ENCODE peak calls at places on chromosomes 2 and 18, in six cellular contexts. T is IMR-90, S is H9, E is mesendoderm, Y is mesenchymal stem cell, H is H1. M is an unnamed sample.
A peak's percentile ranks its signal among the peaks of the same experiment; 100 is the strongest.

GRCh38 chr18:63147973-63148372 is 171.6 kb downstream of the BCL2 start:
- DNase-seq in S (no peak), H (no peak), T (no peak), Y (no peak), E (no peak), M (no peak)

GRCh38 chr18:42271656-42272355 is 316.8 kb downstream of the PIK3C3 start:
- DNase-seq in H (no peak), Y (no peak), E (no peak), T (no peak), S (no peak), M (no peak)

GRCh38 chr2:101983928-101984327 is 7.8 kb upstream of the IL1R2 start:
- DNase-seq in E (no peak), H (no peak), Y (peak; percentile 19), S (no peak), T (no peak), M (no peak)

GRCh38 chr2:89763581-89764485 is 1072.4 kb downstream of the RPIA start:
- DNase-seq in H (no peak), T (no peak), Y (no peak), S (no peak), E (no peak), M (no peak)

GRCh38 chr2:42128731-42129486 is 40.2 kb upstream of the EML4 start:
- DNase-seq in E (no peak), H (no peak), T (peak; percentile 80), Y (peak; percentile 84), S (no peak), M (no peak)

GRCh38 chr18:35549515-35549914 is 32.0 kb upstream of the GALNT1 start:
- DNase-seq in E (no peak), H (no peak), T (no peak), Y (peak; percentile 21), S (no peak), M (no peak)

GRCh38 chr2:229930656-229931055 is 8.4 kb downstream of the FBXO36 start:
- DNase-seq in T (no peak), H (no peak), S (no peak), Y (no peak), E (no peak), M (no peak)

GRCh38 chr2:62038980-62039771 is 133.7 kb downstream of the COMMD1 start:
- DNase-seq in H (no peak), T (peak; percentile 55), E (no peak), Y (peak; percentile 30), S (no peak), M (no peak)

GRCh38 chr2:24816404-24816803 is 23.2 kb downstream of the CENPO start:
- DNase-seq in E (no peak), H (no peak), S (no peak), Y (no peak), T (no peak), M (no peak)

GRCh38 chr2:120246546-120247300 is 5.9 kb upstream of the RALB start:
- DNase-seq in H (no peak), T (peak; percentile 38), S (no peak), Y (peak; percentile 30), E (no peak), M (no peak)

GRCh38 chr2:158779621-158780020 is 15.5 kb upstream of the DAPL1 start:
- DNase-seq in S (no peak), E (no peak), H (no peak), Y (peak; percentile 11), T (no peak), M (no peak)

GRCh38 chr2:230411484-230412368 is 4.3 kb upstream of the SP100 start:
- DNase-seq in S (peak; percentile 65), E (peak; percentile 47), H (no peak), T (peak; percentile 64), Y (peak; percentile 83), M (peak; percentile 41)

GRCh38 chr2:14756122-14756541 is 123.6 kb downstream of the LRATD1 start:
- DNase-seq in H (no peak), E (no peak), T (peak; percentile 32), S (no peak), Y (peak; percentile 31), M (no peak)

GRCh38 chr2:99701503-99701902 is 211.7 kb upstream of the REV1 start:
- DNase-seq in T (peak; percentile 41), H (no peak), E (no peak), S (no peak), Y (no peak), M (no peak)

GRCh38 chr2:218954541-218955300 is 4.7 kb upstream of the CDK5R2 start:
- DNase-seq in E (no peak), S (no peak), Y (no peak), T (no peak), H (no peak), M (no peak)

GRCh38 chr2:26359886-26360473 is 13.4 kb upstream of the ADGRF3 start:
- DNase-seq in Y (no peak), T (no peak), S (no peak), H (no peak), E (no peak), M (no peak)

GRCh38 chr2:20421988-20422678 is 24.7 kb upstream of the RHOB start:
- DNase-seq in H (no peak), E (no peak), T (peak; percentile 82), Y (peak; percentile 59), S (no peak), M (no peak)

GRCh38 chr2:190627881-190628412 is 20.9 kb upstream of the NAB1 start:
- DNase-seq in E (no peak), H (no peak), Y (no peak), S (no peak), T (no peak), M (no peak)

GRCh38 chr18:59700535-59700967 is 3.3 kb upstream of the CCBE1 start:
- DNase-seq in H (no peak), S (no peak), Y (no peak), T (no peak), E (no peak), M (no peak)
- H2BK5ac ChIP-seq in H (no peak overlapping the region), S (no peak overlapping the region), Y (no peak overlapping the region), T (peak overlapping the region; percentile 44), E (no peak overlapping the region), M (no peak overlapping the region)

GRCh38 chr18:43870626-43871025 is 593.3 kb upstream of the SYT4 start:
- DNase-seq in T (no peak), E (no peak), S (no peak), H (no peak), Y (no peak), M (no peak)

GRCh38 chr18:43869451-43870008 is 592.2 kb upstream of the SYT4 start:
- DNase-seq in E (no peak), T (peak; percentile 28), S (no peak), H (no peak), Y (no peak), M (no peak)

GRCh38 chr18:43863180-43863579 is 585.9 kb upstream of the SYT4 start:
- DNase-seq in T (no peak), S (no peak), E (no peak), H (no peak), Y (no peak), M (no peak)

GRCh38 chr18:43866696-43867095 is 589.4 kb upstream of the SYT4 start:
- DNase-seq in E (no peak), Y (no peak), T (no peak), S (no peak), H (no peak), M (no peak)
- H2BK15ac ChIP-seq in E (no peak overlapping the region), Y (no peak overlapping the region), T (no peak overlapping the region), S (no peak overlapping the region), H (no peak overlapping the region), M (no peak overlapping the region)

GRCh38 chr2:189506514-189506976 is 65.3 kb downstream of the WDR75 start:
- DNase-seq in S (no peak), E (peak; percentile 97), H (no peak), T (peak; percentile 47), Y (peak; percentile 38), M (no peak)
- H2BK5ac ChIP-seq in S (no peak overlapping the region), E (peak overlapping the region; percentile 99), H (no peak overlapping the region), T (no peak overlapping the region), Y (no peak overlapping the region), M (no peak overlapping the region)

DNA sequence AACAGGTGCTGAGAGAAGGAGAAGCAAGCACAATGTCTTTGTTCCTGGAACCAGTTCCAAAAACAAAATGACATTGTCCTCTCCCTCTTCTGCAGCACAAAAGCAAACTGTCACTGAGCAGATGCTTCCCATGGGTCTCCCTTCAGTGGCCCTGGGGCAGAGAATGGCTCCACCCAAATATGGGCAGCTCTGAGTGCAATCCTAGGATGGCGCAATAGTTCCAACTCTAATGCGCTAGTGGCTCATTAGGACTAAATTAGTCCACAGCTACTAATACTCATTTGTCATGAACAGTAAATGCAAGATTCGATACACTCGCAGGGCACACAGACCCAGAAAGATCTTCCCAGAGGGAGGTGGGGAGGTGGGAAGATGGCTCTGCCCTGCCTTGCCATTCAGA is 205.2 kb upstream of the CHAC2 start:
- DNase-seq in H (no peak), T (no peak), E (no peak), Y (no peak), S (no peak), M (no peak)
- H2BK15ac ChIP-seq in H (no peak overlapping the region), T (no peak overlapping the region), E (no peak overlapping the region), Y (no peak overlapping the region), S (no peak overlapping the region), M (no peak overlapping the region)

DNA sequence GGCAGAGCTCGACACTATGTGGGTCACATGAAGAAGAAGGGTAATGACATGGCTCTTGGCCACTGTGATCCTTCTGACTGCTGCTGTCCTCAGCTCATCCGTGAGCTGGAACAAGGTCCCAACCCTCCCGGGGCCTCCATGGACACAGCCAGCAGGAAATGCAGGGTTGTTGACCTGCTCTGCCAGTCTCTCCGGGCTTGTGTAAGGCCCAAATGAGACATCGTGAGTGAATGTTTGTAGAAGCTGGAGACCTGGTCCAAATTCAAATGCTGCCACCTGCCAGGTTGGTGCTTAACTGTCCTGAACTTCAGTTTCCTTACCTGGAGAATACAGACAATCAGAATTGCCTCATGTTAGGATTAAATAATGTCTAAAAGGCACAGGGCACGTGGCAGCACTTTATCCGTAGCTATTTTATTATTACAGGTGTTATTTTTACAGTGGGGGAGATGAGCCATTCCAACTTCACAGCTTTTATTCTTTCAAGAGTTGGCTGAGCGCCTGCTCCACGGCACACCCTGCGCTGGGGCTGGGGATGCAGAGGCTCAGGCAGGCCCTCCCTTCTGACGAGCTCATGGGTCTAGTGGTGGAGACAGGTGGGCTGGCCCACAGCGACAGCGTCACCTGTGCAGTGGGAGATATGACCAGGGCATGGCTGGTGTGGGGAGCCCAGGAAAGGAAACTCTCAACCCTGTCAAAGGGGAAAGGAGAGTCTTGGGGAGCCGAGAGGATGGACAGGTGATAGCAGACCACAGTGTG is 15.1 kb downstream of the ARHGEF4 start:
- DNase-seq in E (no peak), H (no peak), Y (no peak), T (no peak), S (no peak), M (no peak)
- H2BK5ac ChIP-seq in E (no peak overlapping the region), H (no peak overlapping the region), Y (no peak overlapping the region), T (no peak overlapping the region), S (no peak overlapping the region), M (no peak overlapping the region)